ENCODE peak calls at places on chromosomes 5 and 9, in seven cellular contexts. K is ACHN, B is NCI-H1105 treated with DMSO at 0.1 percent for 48 hours, X is NCI-H510A treated with DMSO at 0.1 percent for 48 hours, Q is HTR-8/SVneo, H is iPS DF 6.9, J is Calu3. T is an unnamed sample.

GRCh38 chr9:87545858-87546257 is 48.2 kb downstream of the DAPK1 start:
- DNase-seq in K (peak), B (no peak), X (no peak), Q (no peak), H (no peak), J (no peak), T (no peak)

GRCh38 chr5:171295299-171295698 is 13.7 kb upstream of the TLX3 start:
- DNase-seq in K (no peak), B (no peak), X (no peak), Q (no peak), H (no peak), J (no peak), T (no peak)

GRCh38 chr9:108468364-108468763 is 387.4 kb downstream of the ACTL7B start:
- DNase-seq in K (peak), B (no peak), X (peak), Q (no peak), H (peak), J (peak), T (no peak)

GRCh38 chr5:166961938-166962337 is 1329.5 kb upstream of the WWC1 start:
- DNase-seq in K (no peak), B (no peak), X (no peak), Q (no peak), H (no peak), J (no peak), T (no peak)

GRCh38 chr5:35876454-35876853 is 19.8 kb downstream of the IL7R start:
- DNase-seq in K (no peak), B (no peak), X (no peak), Q (no peak), H (no peak), J (no peak), T (no peak)

GRCh38 chr9:82763631-82764030 is 299.3 kb downstream of the RASEF start:
- DNase-seq in K (no peak), B (no peak), X (no peak), Q (no peak), H (peak), J (no peak), T (no peak)

GRCh38 chr5:58794875-58795274 is 212.0 kb downstream of the RAB3C start:
- DNase-seq in K (no peak), B (no peak), X (no peak), Q (no peak), H (no peak), J (no peak), T (no peak)

GRCh38 chr9:117178596-117179111 is 236.2 kb downstream of the ASTN2 start:
- DNase-seq in K (no peak), B (peak), X (no peak), Q (no peak), H (no peak), J (no peak), T (no peak)

GRCh38 chr5:142296914-142297417 is 27.9 kb downstream of the SPRY4 start:
- DNase-seq in K (no peak), B (no peak), X (no peak), Q (peak), H (no peak), J (no peak), T (no peak)

GRCh38 chr9:27125030-27125429 is 16.0 kb downstream of the TEK start:
- DNase-seq in K (peak), B (no peak), X (no peak), Q (peak), H (no peak), J (no peak), T (no peak)

GRCh38 chr5:68046445-68046844 is 169.1 kb upstream of the PIK3R1 start:
- DNase-seq in K (peak), B (no peak), X (no peak), Q (peak), H (no peak), J (peak), T (no peak)

GRCh38 chr5:80127037-80127642 is 92.0 kb downstream of the THBS4 start:
- DNase-seq in K (no peak), B (no peak), X (no peak), Q (no peak), H (no peak), J (no peak), T (no peak)

GRCh38 chr9:33687779-33688178 is 107.6 kb upstream of the PRSS3 start:
- DNase-seq in K (no peak), B (peak), X (peak), Q (no peak), H (no peak), J (peak), T (no peak)

GRCh38 chr9:131839281-131840084 is 99.6 kb upstream of the RAPGEF1 start:
- DNase-seq in K (no peak), B (no peak), X (no peak), Q (peak), H (no peak), J (no peak), T (no peak)

GRCh38 chr9:81132318-81132717 is 557.0 kb downstream of the TLE1 start:
- DNase-seq in K (no peak), B (no peak), X (no peak), Q (no peak), H (no peak), J (no peak), T (no peak)